ENCODE peak calls at places on chromosomes 3 and 15, in ten cellular contexts. O, C, W, K, T, U, P, E, I and M are unnamed samples.

GRCh38 chr15:52288051-52288942 is 7.3 kb downstream of the MYO5C start:
- DNase-seq in O (peak; percentile 15), C (no peak), W (no peak), K (no peak), T (no peak), U (no peak), P (no peak), E (no peak), I (no peak), M (no peak)

GRCh38 chr3:126500016-126500415 is 17.6 kb downstream of the UROC1 start:
- DNase-seq in O (no peak), C (no peak), W (no peak), K (no peak), T (no peak), U (no peak), P (no peak), E (no peak), I (no peak), M (no peak)

GRCh38 chr3:59313365-59313764 is 263.5 kb upstream of the CFAP20DC start:
- DNase-seq in O (no peak), C (peak; percentile 5), W (peak; percentile 19), K (no peak), T (peak; percentile 2), U (peak; percentile 1), P (peak; percentile 54), E (peak; percentile 43), I (peak; percentile 44), M (no peak)

GRCh38 chr3:57530071-57530608 is 14.0 kb downstream of the DNAH12 start:
- DNase-seq in O (no peak), C (no peak), W (no peak), K (no peak), T (no peak), U (no peak), P (no peak), E (no peak), I (peak; percentile 18), M (no peak)

GRCh38 chr3:10548997-10549396 is 43.6 kb upstream of the ATP2B2 start:
- DNase-seq in O (no peak), C (no peak), W (no peak), K (no peak), T (no peak), U (no peak), P (no peak), E (no peak), I (no peak), M (no peak)

GRCh38 chr3:133274477-133274876 is 125.4 kb upstream of the BFSP2 start:
- DNase-seq in O (no peak), C (no peak), W (no peak), K (no peak), T (no peak), U (no peak), P (no peak), E (no peak), I (no peak), M (no peak)

GRCh38 chr3:94225176-94225742 is 162.4 kb downstream of the NSUN3 start:
- DNase-seq in O (peak; percentile 51), C (no peak), W (no peak), K (no peak), T (peak; percentile 0), U (no peak), P (no peak), E (peak; percentile 33), I (no peak), M (no peak)

GRCh38 chr3:169390310-169390731 is 273.2 kb downstream of the MECOM start:
- DNase-seq in O (peak; percentile 25), C (no peak), W (no peak), K (no peak), T (no peak), U (no peak), P (no peak), E (no peak), I (no peak), M (no peak)

GRCh38 chr3:51358981-51359380 is 26.1 kb upstream of the MANF start:
- DNase-seq in O (no peak), C (no peak), W (no peak), K (no peak), T (no peak), U (no peak), P (no peak), E (no peak), I (no peak), M (no peak)

GRCh38 chr3:72836923-72837322 is 11.3 kb downstream of the SHQ1 start:
- DNase-seq in O (no peak), C (no peak), W (no peak), K (no peak), T (no peak), U (no peak), P (no peak), E (peak; percentile 71), I (peak; percentile 21), M (no peak)

GRCh38 chr15:101357333-101357732 is 62.3 kb upstream of the SNRPA1 start:
- DNase-seq in O (no peak), C (no peak), W (no peak), K (no peak), T (no peak), U (no peak), P (no peak), E (no peak), I (no peak), M (no peak)

GRCh38 chr15:97804950-97805349 is 155.6 kb upstream of the ARRDC4 start:
- DNase-seq in O (no peak), C (no peak), W (no peak), K (no peak), T (no peak), U (no peak), P (no peak), E (no peak), I (no peak), M (no peak)

GRCh38 chr3:44712455-44713075 is at the start of gene ZNF502:
- DNase-seq in O (peak; percentile 86), C (peak; percentile 21), W (peak; percentile 27), K (peak; percentile 46), T (peak; percentile 88), U (peak; percentile 70), P (peak; percentile 25), E (peak; percentile 89), I (peak; percentile 95), M (peak; percentile 70)

GRCh38 chr3:30354972-30355371 is 251.4 kb upstream of the TGFBR2 start:
- DNase-seq in O (no peak), C (no peak), W (no peak), K (no peak), T (no peak), U (no peak), P (no peak), E (no peak), I (no peak), M (no peak)

GRCh38 chr3:134483195-134483890 is 2.4 kb downstream of the ANAPC13 start:
- DNase-seq in O (peak; percentile 90), C (no peak), W (no peak), K (no peak), T (peak; percentile 82), U (no peak), P (no peak), E (peak; percentile 36), I (peak; percentile 59), M (no peak)

GRCh38 chr3:150180349-150180748 is 209.7 kb upstream of the PFN2 start:
- DNase-seq in O (peak; percentile 70), C (no peak), W (no peak), K (no peak), T (peak; percentile 81), U (no peak), P (no peak), E (peak; percentile 86), I (peak; percentile 32), M (no peak)

GRCh38 chr3:123586966-123587365 is 2.1 kb upstream of the HACD2 start:
- DNase-seq in O (peak; percentile 62), C (no peak), W (no peak), K (no peak), T (peak; percentile 34), U (peak; percentile 48), P (no peak), E (peak; percentile 6), I (peak; percentile 20), M (no peak)

GRCh38 chr3:147267431-147267830 is 138.9 kb downstream of the ZIC4 start:
- DNase-seq in O (peak; percentile 12), C (no peak), W (no peak), K (no peak), T (no peak), U (no peak), P (no peak), E (no peak), I (no peak), M (no peak)

GRCh38 chr3:134216206-134216764 is 34.4 kb downstream of the RYK start:
- DNase-seq in O (no peak), C (no peak), W (no peak), K (no peak), T (no peak), U (no peak), P (no peak), E (no peak), I (no peak), M (no peak)

GRCh38 chr3:88038561-88038960 is 20.2 kb downstream of the CGGBP1 start:
- DNase-seq in O (peak; percentile 49), C (no peak), W (no peak), K (no peak), T (peak; percentile 82), U (no peak), P (no peak), E (peak; percentile 51), I (peak; percentile 33), M (no peak)

GRCh38 chr3:45507820-45508317 is 86.7 kb upstream of the LIMD1 start:
- DNase-seq in O (peak; percentile 73), C (no peak), W (no peak), K (no peak), T (no peak), U (no peak), P (no peak), E (peak; percentile 32), I (peak; percentile 42), M (no peak)

GRCh38 chr3:118196183-118196582 is 838.5 kb downstream of the IGSF11 start:
- DNase-seq in O (no peak), C (no peak), W (no peak), K (no peak), T (no peak), U (no peak), P (no peak), E (no peak), I (no peak), M (no peak)

GRCh38 chr3:131895766-131896165 is 139.0 kb downstream of the CPNE4 start:
- DNase-seq in O (no peak), C (no peak), W (no peak), K (no peak), T (no peak), U (no peak), P (no peak), E (no peak), I (no peak), M (no peak)

GRCh38 chr3:32733631-32734229 is 48.7 kb downstream of the CNOT10 start:
- DNase-seq in O (peak; percentile 19), C (no peak), W (no peak), K (no peak), T (peak; percentile 14), U (peak; percentile 57), P (peak; percentile 37), E (peak; percentile 42), I (peak; percentile 40), M (no peak)

GRCh38 chr3:63067999-63068645 is 192.9 kb upstream of the CADPS start:
- DNase-seq in O (peak; percentile 53), C (no peak), W (no peak), K (no peak), T (peak; percentile 10), U (peak; percentile 21), P (peak; percentile 8), E (peak; percentile 3), I (peak; percentile 38), M (no peak)

GRCh38 chr3:187448674-187449073 is 80.5 kb downstream of the RTP4 start:
- DNase-seq in O (no peak), C (no peak), W (no peak), K (no peak), T (no peak), U (no peak), P (no peak), E (no peak), I (no peak), M (no peak)

GRCh38 chr3:33612641-33613040 is 105.4 kb downstream of the CLASP2 start:
- DNase-seq in O (no peak), C (no peak), W (no peak), K (no peak), T (no peak), U (no peak), P (no peak), E (no peak), I (no peak), M (no peak)

GRCh38 chr15:77840962-77841361 is 208.2 kb upstream of the LINGO1 start:
- DNase-seq in O (peak; percentile 95), C (no peak), W (no peak), K (no peak), T (peak; percentile 23), U (no peak), P (no peak), E (peak; percentile 14), I (peak; percentile 57), M (no peak)